ENCODE peak calls at places on chromosomes 4 and X, in seven cellular contexts. L is right atrium auricular region, D is SK-N-SH, J is uterus, U is psoas muscle, Z is substantia nigra, I is Panc1. H is an unnamed sample.

GRCh38 chrX:134684956-134685355 is 26.7 kb upstream of the PLAC1 start:
- DNase-seq in L (no peak), D (no peak), J (no peak), U (no peak), Z (no peak), I (no peak), H (no peak)

GRCh38 chrX:16822723-16823122 is 36.5 kb downstream of the TXLNG start:
- DNase-seq in L (no peak), D (no peak), J (no peak), U (no peak), Z (no peak), I (no peak), H (no peak)

GRCh38 chr4:27692098-27692679 is 831.5 kb downstream of the STIM2 start:
- DNase-seq in L (no peak), D (peak), J (no peak), U (no peak), Z (peak), I (peak), H (no peak)

GRCh38 chr4:112082954-112083586 is 62.2 kb upstream of the FAM241A start:
- DNase-seq in L (no peak), D (no peak), J (no peak), U (no peak), Z (no peak), I (peak), H (no peak)

GRCh38 chr4:14155803-14156202 is 528.3 kb upstream of the BOD1L1 start:
- DNase-seq in L (no peak), D (no peak), J (no peak), U (no peak), Z (no peak), I (no peak), H (no peak)

GRCh38 chrX:107724653-107725052 is 50.9 kb downstream of the TSC22D3 start:
- DNase-seq in L (no peak), D (no peak), J (no peak), U (no peak), Z (no peak), I (no peak), H (no peak)

GRCh38 chrX:109902665-109903064 is 100.2 kb upstream of the TMEM164 start:
- DNase-seq in L (no peak), D (no peak), J (no peak), U (no peak), Z (no peak), I (no peak), H (no peak)

GRCh38 chr4:38062894-38063168 is 102.6 kb downstream of the PTTG2 start:
- DNase-seq in L (no peak), D (no peak), J (no peak), U (no peak), Z (no peak), I (no peak), H (no peak)

GRCh38 chr4:140609548-140610425 is 41.0 kb upstream of the UCP1 start:
- DNase-seq in L (no peak), D (peak), J (no peak), U (no peak), Z (no peak), I (peak), H (no peak)

GRCh38 chr4:113145519-113146291 is 96.3 kb downstream of the ANK2 start:
- DNase-seq in L (no peak), D (no peak), J (no peak), U (no peak), Z (peak), I (no peak), H (no peak)

GRCh38 chrX:119398587-119398973 is 556 bp upstream of the SLC25A43 start:
- DNase-seq in L (no peak), D (no peak), J (no peak), U (no peak), Z (no peak), I (no peak), H (no peak)

GRCh38 chr4:17786567-17786966 is 5.1 kb upstream of the FAM184B start:
- DNase-seq in L (no peak), D (no peak), J (no peak), U (no peak), Z (no peak), I (no peak), H (no peak)

GRCh38 chr4:123621072-123621705 is 224.6 kb downstream of the SPRY1 start:
- DNase-seq in L (peak), D (no peak), J (peak), U (peak), Z (no peak), I (no peak), H (no peak)

GRCh38 chrX:71533850-71534515 is 1.1 kb downstream of the OGT start:
- DNase-seq in L (no peak), D (peak), J (peak), U (no peak), Z (no peak), I (no peak), H (no peak)

DNA sequence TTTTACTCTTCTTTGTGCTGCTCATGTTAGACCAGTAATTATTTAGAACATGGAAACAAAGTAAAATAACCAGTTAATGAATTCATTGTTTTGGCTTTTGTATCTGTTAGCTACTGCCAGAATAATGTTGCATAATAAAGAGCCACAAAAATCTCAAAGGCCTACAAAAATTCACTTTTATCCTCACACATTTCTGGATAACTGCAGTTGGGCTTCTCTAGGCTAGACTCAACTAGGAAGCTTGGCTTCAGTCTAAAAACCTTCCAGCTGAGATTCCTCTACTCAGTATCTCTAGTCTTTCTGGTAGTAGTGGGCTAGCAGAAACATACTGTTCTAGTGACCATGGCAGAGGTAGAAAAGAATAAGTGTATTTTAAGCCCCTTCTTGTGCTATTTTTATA is 73.0 kb downstream of the FAT4 start:
- DNase-seq in L (no peak), D (no peak), J (no peak), U (no peak), Z (no peak), I (no peak), H (no peak)
- H3K27ac ChIP-seq in L (no peak), D (no peak), J (no peak), U (no peak), Z (no peak), I (peak), H (peak)

GRCh38 chr4:6909970-6910339 is 329 bp downstream of the TBC1D14 start:
- DNase-seq in L (no peak), D (no peak), J (no peak), U (peak), Z (no peak), I (no peak), H (no peak)
- H3K27ac ChIP-seq in L (peak), D (peak), J (peak), U (peak), Z (peak), I (peak), H (peak)

GRCh38 chr4:106240699-106241098 is 75.3 kb downstream of the TBCK start:
- DNase-seq in L (no peak), D (no peak), J (no peak), U (no peak), Z (no peak), I (no peak), H (no peak)

DNA sequence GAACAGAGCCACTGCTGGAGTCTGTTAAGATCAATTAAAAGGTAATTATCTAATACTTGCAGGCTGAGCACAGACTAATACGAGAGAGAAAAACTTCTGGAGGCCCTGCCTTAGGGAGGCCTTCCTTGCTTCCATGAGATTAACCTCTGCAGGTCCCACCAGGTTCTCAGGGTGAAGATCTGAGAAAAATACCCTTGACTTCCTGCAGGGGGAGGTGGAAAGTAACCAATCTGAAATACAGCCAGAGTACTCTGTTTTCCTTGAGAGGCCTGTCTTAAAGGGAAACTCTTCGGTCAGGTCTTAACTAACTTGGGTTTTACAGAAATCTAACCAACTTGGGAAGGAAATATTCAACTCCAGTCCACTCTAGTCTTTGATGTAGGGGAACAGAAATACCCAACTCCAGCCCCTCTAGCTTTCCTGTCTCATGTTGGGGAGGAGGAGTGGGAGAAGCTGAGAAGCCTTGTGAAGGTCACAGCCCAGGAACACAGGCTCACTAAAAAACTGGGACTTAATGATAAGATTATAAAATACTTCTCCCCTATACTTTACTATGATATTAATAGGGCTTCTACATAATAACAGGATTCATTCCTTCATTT is 77.1 kb downstream of the TBCK start:
- DNase-seq in L (no peak), D (peak), J (no peak), U (no peak), Z (no peak), I (no peak), H (no peak)
- H3K27ac ChIP-seq in L (no peak), D (no peak), J (no peak), U (no peak), Z (no peak), I (no peak), H (no peak)

DNA sequence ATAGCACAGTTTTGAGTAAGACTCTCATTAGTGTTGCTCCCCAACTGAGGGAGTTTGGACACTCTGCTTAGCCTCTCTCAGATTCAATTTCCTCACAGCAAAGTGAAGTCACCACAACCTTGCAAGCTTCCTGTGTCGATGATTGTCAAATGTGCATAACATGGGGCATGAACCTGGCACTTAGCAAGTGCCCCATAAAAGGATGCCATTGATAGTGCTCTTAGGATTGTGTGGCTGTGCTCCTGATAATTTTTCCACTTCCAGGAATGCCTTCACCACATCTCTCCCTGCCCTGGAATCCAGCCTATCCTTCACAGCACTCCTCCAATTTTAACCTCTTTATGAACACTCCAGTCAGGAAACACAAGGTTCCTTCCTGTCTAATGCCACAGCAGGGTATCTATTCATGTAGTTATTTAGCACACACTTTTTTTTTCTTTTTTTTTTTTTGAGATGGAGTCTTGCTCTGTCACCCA is 309.4 kb downstream of the PPP3CA start:
- DNase-seq in L (no peak), D (no peak), J (no peak), U (no peak), Z (no peak), I (no peak), H (no peak)
- H3K27ac ChIP-seq in L (no peak), D (no peak), J (no peak), U (no peak), Z (no peak), I (no peak), H (no peak)

GRCh38 chrX:46777971-46778810 is 19.3 kb upstream of the SLC9A7 start:
- DNase-seq in L (no peak), D (no peak), J (no peak), U (no peak), Z (no peak), I (no peak), H (no peak)
- H3K27ac ChIP-seq in L (no peak), D (peak), J (peak), U (no peak), Z (no peak), I (peak), H (no peak)

H was measured in sigmoid colon.